ENCODE peak calls at places on chromosomes 4 and X, in nine cellular contexts. One of them, this sample, is unnamed.

GRCh38 chr4:146255874-146256273 is 41.5 kb downstream of the REELD1 start:
- DNase-seq in A673: peak; percentile 76
- DNase-seq in left ventricle myocardium inferior: no peak
- DNase-seq in skeletal muscle cell: peak; percentile 15
- DNase-seq in AG09309: peak; percentile 59
- DNase-seq in HFF-Myc: no peak
- DNase-seq in fibroblast of pulmonary artery: peak; percentile 78
- DNase-seq in GM06990: no peak
- DNase-seq in right atrium auricular region: no peak
- DNase-seq in this sample: no peak

GRCh38 chrX:38175140-38175539 is 45.5 kb downstream of the SRPX start:
- DNase-seq in A673: peak; percentile 72
- DNase-seq in left ventricle myocardium inferior: no peak
- DNase-seq in skeletal muscle cell: no peak
- DNase-seq in AG09309: no peak
- DNase-seq in HFF-Myc: no peak
- DNase-seq in fibroblast of pulmonary artery: no peak
- DNase-seq in GM06990: no peak
- DNase-seq in right atrium auricular region: no peak
- DNase-seq in this sample: peak; percentile 38

GRCh38 chr4:114734581-114734980 is 136.0 kb downstream of the UGT8 start:
- DNase-seq in A673: no peak
- DNase-seq in left ventricle myocardium inferior: no peak
- DNase-seq in skeletal muscle cell: no peak
- DNase-seq in AG09309: no peak
- DNase-seq in HFF-Myc: no peak
- DNase-seq in fibroblast of pulmonary artery: no peak
- DNase-seq in GM06990: no peak
- DNase-seq in right atrium auricular region: no peak
- DNase-seq in this sample: no peak

GRCh38 chr4:83267121-83267834 is 17.3 kb downstream of the COQ2 start:
- DNase-seq in A673: no peak
- DNase-seq in left ventricle myocardium inferior: no peak
- DNase-seq in skeletal muscle cell: peak; percentile 70
- DNase-seq in AG09309: peak; percentile 87
- DNase-seq in HFF-Myc: no peak
- DNase-seq in fibroblast of pulmonary artery: peak; percentile 90
- DNase-seq in GM06990: no peak
- DNase-seq in right atrium auricular region: no peak
- DNase-seq in this sample: no peak

GRCh38 chr4:54541426-54542118 is 116.2 kb upstream of the KIT start:
- DNase-seq in A673: no peak
- DNase-seq in left ventricle myocardium inferior: no peak
- DNase-seq in skeletal muscle cell: no peak
- DNase-seq in AG09309: no peak
- DNase-seq in HFF-Myc: no peak
- DNase-seq in fibroblast of pulmonary artery: peak; percentile 54
- DNase-seq in GM06990: no peak
- DNase-seq in right atrium auricular region: no peak
- DNase-seq in this sample: no peak

GRCh38 chr4:41360214-41360910 is 103.6 kb downstream of the UCHL1 start:
- DNase-seq in A673: peak; percentile 68
- DNase-seq in left ventricle myocardium inferior: peak; percentile 85
- DNase-seq in skeletal muscle cell: no peak
- DNase-seq in AG09309: no peak
- DNase-seq in HFF-Myc: no peak
- DNase-seq in fibroblast of pulmonary artery: peak; percentile 35
- DNase-seq in GM06990: peak; percentile 12
- DNase-seq in right atrium auricular region: no peak
- DNase-seq in this sample: peak; percentile 90

GRCh38 chr4:73704314-73705055 is 35.9 kb upstream of the CXCL8 start:
- DNase-seq in A673: peak; percentile 91
- DNase-seq in left ventricle myocardium inferior: no peak
- DNase-seq in skeletal muscle cell: peak; percentile 100
- DNase-seq in AG09309: peak; percentile 99
- DNase-seq in HFF-Myc: peak; percentile 97
- DNase-seq in fibroblast of pulmonary artery: peak; percentile 100
- DNase-seq in GM06990: no peak
- DNase-seq in right atrium auricular region: peak; percentile 90
- DNase-seq in this sample: no peak

GRCh38 chr4:95594629-95595028 is 45.9 kb upstream of the UNC5C start:
- DNase-seq in A673: no peak
- DNase-seq in left ventricle myocardium inferior: no peak
- DNase-seq in skeletal muscle cell: no peak
- DNase-seq in AG09309: no peak
- DNase-seq in HFF-Myc: no peak
- DNase-seq in fibroblast of pulmonary artery: no peak
- DNase-seq in GM06990: no peak
- DNase-seq in right atrium auricular region: no peak
- DNase-seq in this sample: no peak

GRCh38 chrX:56233100-56233499 is 944 bp downstream of the KLF8 start:
- DNase-seq in A673: no peak
- DNase-seq in left ventricle myocardium inferior: no peak
- DNase-seq in skeletal muscle cell: no peak
- DNase-seq in AG09309: no peak
- DNase-seq in HFF-Myc: no peak
- DNase-seq in fibroblast of pulmonary artery: no peak
- DNase-seq in GM06990: no peak
- DNase-seq in right atrium auricular region: no peak
- DNase-seq in this sample: no peak

GRCh38 chr4:25813705-25814104 is 49.1 kb downstream of the SEL1L3 start:
- DNase-seq in A673: no peak
- DNase-seq in left ventricle myocardium inferior: no peak
- DNase-seq in skeletal muscle cell: peak; percentile 66
- DNase-seq in AG09309: no peak
- DNase-seq in HFF-Myc: no peak
- DNase-seq in fibroblast of pulmonary artery: peak; percentile 79
- DNase-seq in GM06990: no peak
- DNase-seq in right atrium auricular region: no peak
- DNase-seq in this sample: no peak

GRCh38 chr4:118790544-118790943 is 45.4 kb downstream of the SEC24D start:
- DNase-seq in A673: no peak
- DNase-seq in left ventricle myocardium inferior: no peak
- DNase-seq in skeletal muscle cell: no peak
- DNase-seq in AG09309: no peak
- DNase-seq in HFF-Myc: no peak
- DNase-seq in fibroblast of pulmonary artery: no peak
- DNase-seq in GM06990: no peak
- DNase-seq in right atrium auricular region: no peak
- DNase-seq in this sample: no peak

GRCh38 chrX:107731831-107732502 is 43.6 kb downstream of the TSC22D3 start:
- DNase-seq in A673: no peak
- DNase-seq in left ventricle myocardium inferior: peak; percentile 87
- DNase-seq in skeletal muscle cell: peak; percentile 56
- DNase-seq in AG09309: no peak
- DNase-seq in HFF-Myc: no peak
- DNase-seq in fibroblast of pulmonary artery: peak; percentile 96
- DNase-seq in GM06990: no peak
- DNase-seq in right atrium auricular region: peak; percentile 92
- DNase-seq in this sample: peak; percentile 44
- H3K4me3 ChIP-seq in A673: no peak overlapping the region
- H3K4me3 ChIP-seq in left ventricle myocardium inferior: peak overlapping the region; percentile 6
- H3K4me3 ChIP-seq in skeletal muscle cell: no peak overlapping the region
- H3K4me3 ChIP-seq in AG09309: no peak overlapping the region
- H3K4me3 ChIP-seq in HFF-Myc: no peak overlapping the region
- H3K4me3 ChIP-seq in fibroblast of pulmonary artery: no peak overlapping the region
- H3K4me3 ChIP-seq in GM06990: no peak overlapping the region
- H3K4me3 ChIP-seq in right atrium auricular region: no peak overlapping the region
- H3K4me3 ChIP-seq in this sample: no peak overlapping the region

DNA sequence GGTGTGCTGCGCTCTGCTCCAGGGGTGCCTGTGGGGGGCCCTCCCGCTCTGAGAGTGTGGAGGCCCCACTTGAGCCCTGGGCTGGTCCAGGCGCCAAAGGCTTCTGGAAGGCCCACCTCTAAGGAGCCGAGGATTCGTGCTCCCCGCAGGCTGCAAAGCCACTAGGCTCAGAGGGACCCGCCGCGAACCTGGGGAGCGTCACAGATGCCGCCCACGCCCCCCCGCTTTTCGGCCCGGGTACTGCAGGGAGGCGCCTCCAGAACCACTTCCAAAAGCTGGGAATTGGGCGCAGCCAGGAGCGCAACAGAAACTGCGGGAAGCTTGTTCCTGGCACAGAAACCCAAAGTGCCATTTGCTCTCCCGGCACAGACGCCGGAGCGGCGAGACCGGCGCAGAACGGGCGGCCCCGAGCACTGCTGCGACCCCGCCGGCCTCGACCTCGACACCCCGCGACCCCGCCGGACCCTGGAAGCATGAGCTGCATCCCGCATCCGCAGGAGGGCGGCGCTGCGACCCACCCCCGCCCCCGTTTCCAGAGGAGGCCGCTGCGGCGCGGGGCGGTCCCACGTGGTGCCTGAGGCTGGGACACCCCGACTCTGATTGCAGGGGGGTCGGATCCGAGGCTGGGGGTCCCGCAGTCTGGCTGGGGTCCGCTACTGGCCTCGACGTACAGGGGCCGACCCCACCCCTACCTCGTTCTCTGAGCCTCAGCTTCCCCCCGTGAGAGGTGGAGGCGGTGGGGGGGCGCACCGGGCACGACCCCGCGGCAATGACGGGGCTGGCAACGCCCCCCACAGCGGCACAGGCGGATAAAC is 30.8 kb downstream of the CPLX1 start:
- DNase-seq in A673: no peak
- DNase-seq in left ventricle myocardium inferior: no peak
- DNase-seq in skeletal muscle cell: no peak
- DNase-seq in AG09309: no peak
- DNase-seq in HFF-Myc: no peak
- DNase-seq in fibroblast of pulmonary artery: no peak
- DNase-seq in GM06990: no peak
- DNase-seq in right atrium auricular region: no peak
- DNase-seq in this sample: no peak
- H3K4me3 ChIP-seq in A673: peak overlapping the region; percentile 42
- H3K4me3 ChIP-seq in left ventricle myocardium inferior: peak overlapping the region; percentile 56
- H3K4me3 ChIP-seq in skeletal muscle cell: no peak overlapping the region
- H3K4me3 ChIP-seq in AG09309: no peak overlapping the region
- H3K4me3 ChIP-seq in HFF-Myc: no peak overlapping the region
- H3K4me3 ChIP-seq in fibroblast of pulmonary artery: no peak overlapping the region
- H3K4me3 ChIP-seq in GM06990: no peak overlapping the region
- H3K4me3 ChIP-seq in right atrium auricular region: peak overlapping the region; percentile 37
- H3K4me3 ChIP-seq in this sample: no peak overlapping the region

DNA sequence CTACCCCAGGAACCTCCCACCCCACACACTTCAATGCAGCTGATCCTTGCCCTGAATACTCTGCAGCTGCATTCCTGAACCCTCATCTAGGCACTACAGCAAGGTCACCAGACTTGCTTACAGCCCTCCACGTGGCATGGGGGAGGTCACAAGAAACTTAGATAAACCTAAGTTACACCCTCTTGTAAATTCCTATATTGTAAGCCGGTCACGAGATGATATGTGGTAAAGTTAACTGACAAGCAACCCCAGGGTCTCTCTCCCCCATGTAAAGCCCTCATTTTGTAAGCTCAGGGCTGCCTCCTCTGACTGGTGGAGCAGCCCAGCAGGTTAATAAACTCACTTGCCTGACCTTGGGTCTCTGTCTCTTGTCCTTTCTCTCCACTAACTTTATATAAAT is 570.7 kb downstream of the PCDH7 start:
- DNase-seq in A673: no peak
- DNase-seq in left ventricle myocardium inferior: no peak
- DNase-seq in skeletal muscle cell: no peak
- DNase-seq in AG09309: no peak
- DNase-seq in HFF-Myc: no peak
- DNase-seq in fibroblast of pulmonary artery: no peak
- DNase-seq in GM06990: no peak
- DNase-seq in right atrium auricular region: no peak
- DNase-seq in this sample: no peak
- H3K4me3 ChIP-seq in A673: no peak overlapping the region
- H3K4me3 ChIP-seq in left ventricle myocardium inferior: no peak overlapping the region
- H3K4me3 ChIP-seq in skeletal muscle cell: no peak overlapping the region
- H3K4me3 ChIP-seq in AG09309: no peak overlapping the region
- H3K4me3 ChIP-seq in HFF-Myc: no peak overlapping the region
- H3K4me3 ChIP-seq in fibroblast of pulmonary artery: no peak overlapping the region
- H3K4me3 ChIP-seq in GM06990: no peak overlapping the region
- H3K4me3 ChIP-seq in right atrium auricular region: no peak overlapping the region
- H3K4me3 ChIP-seq in this sample: no peak overlapping the region

GRCh38 chr4:39044947-39045734 is 12.9 kb upstream of the TMEM156 start:
- DNase-seq in A673: no peak
- DNase-seq in left ventricle myocardium inferior: peak; percentile 29
- DNase-seq in skeletal muscle cell: no peak
- DNase-seq in AG09309: no peak
- DNase-seq in HFF-Myc: no peak
- DNase-seq in fibroblast of pulmonary artery: peak; percentile 33
- DNase-seq in GM06990: no peak
- DNase-seq in right atrium auricular region: no peak
- DNase-seq in this sample: peak; percentile 82

GRCh38 chr4:39042365-39042764 is 10.2 kb upstream of the TMEM156 start:
- DNase-seq in A673: no peak
- DNase-seq in left ventricle myocardium inferior: no peak
- DNase-seq in skeletal muscle cell: no peak
- DNase-seq in AG09309: no peak
- DNase-seq in HFF-Myc: no peak
- DNase-seq in fibroblast of pulmonary artery: no peak
- DNase-seq in GM06990: no peak
- DNase-seq in right atrium auricular region: no peak
- DNase-seq in this sample: no peak

GRCh38 chr4:39044364-39044946 is 12.2 kb upstream of the TMEM156 start:
- DNase-seq in A673: peak; percentile 89
- DNase-seq in left ventricle myocardium inferior: peak; percentile 94
- DNase-seq in skeletal muscle cell: peak; percentile 62
- DNase-seq in AG09309: peak; percentile 32
- DNase-seq in HFF-Myc: peak; percentile 70
- DNase-seq in fibroblast of pulmonary artery: peak; percentile 96
- DNase-seq in GM06990: peak; percentile 95
- DNase-seq in right atrium auricular region: peak; percentile 90
- DNase-seq in this sample: peak; percentile 95

GRCh38 chr4:39043697-39044363 is 11.6 kb upstream of the TMEM156 start:
- DNase-seq in A673: peak; percentile 20
- DNase-seq in left ventricle myocardium inferior: no peak
- DNase-seq in skeletal muscle cell: no peak
- DNase-seq in AG09309: no peak
- DNase-seq in HFF-Myc: no peak
- DNase-seq in fibroblast of pulmonary artery: peak; percentile 75
- DNase-seq in GM06990: no peak
- DNase-seq in right atrium auricular region: no peak
- DNase-seq in this sample: peak; percentile 34

DNA sequence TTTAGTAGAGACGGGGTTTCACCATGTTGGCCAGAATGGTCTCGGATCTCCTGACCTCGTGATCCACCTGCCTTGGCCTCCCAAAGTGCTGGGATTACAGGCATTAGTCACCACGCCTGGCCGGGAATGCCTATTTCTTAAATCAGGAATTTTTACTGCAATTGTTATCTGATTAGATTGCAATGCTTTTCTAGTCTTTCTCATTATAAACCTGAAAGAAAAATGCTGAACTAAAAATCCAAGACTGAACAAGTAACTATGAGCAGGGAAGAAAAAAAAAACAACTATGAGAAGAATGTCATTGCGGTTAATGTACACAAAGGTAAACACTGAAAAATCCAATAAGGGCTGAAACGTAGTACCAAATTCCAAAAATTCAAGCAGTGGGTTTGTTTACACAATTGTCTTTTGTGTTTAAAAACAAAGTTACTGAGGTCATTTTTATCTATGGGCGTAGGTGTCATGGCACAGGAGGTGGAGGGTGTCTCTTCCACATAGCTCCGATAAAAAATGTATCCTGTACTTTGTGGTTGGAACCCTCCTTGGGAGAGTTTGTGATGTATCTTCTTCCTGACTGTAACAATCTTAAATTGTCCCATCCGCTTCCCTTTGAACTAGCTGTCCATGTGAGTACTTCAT is 11.0 kb upstream of the TMEM156 start:
- DNase-seq in A673: no peak
- DNase-seq in left ventricle myocardium inferior: no peak
- DNase-seq in skeletal muscle cell: no peak
- DNase-seq in AG09309: no peak
- DNase-seq in HFF-Myc: no peak
- DNase-seq in fibroblast of pulmonary artery: peak; percentile 64
- DNase-seq in GM06990: no peak
- DNase-seq in right atrium auricular region: no peak
- DNase-seq in this sample: no peak
- H3K4me3 ChIP-seq in A673: no peak overlapping the region
- H3K4me3 ChIP-seq in left ventricle myocardium inferior: peak overlapping the region; percentile 88
- H3K4me3 ChIP-seq in skeletal muscle cell: no peak overlapping the region
- H3K4me3 ChIP-seq in AG09309: no peak overlapping the region
- H3K4me3 ChIP-seq in HFF-Myc: peak overlapping the region; percentile 66
- H3K4me3 ChIP-seq in fibroblast of pulmonary artery: no peak overlapping the region
- H3K4me3 ChIP-seq in GM06990: peak overlapping the region; percentile 79
- H3K4me3 ChIP-seq in right atrium auricular region: no peak overlapping the region
- H3K4me3 ChIP-seq in this sample: no peak overlapping the region